ENCODE peak calls at places on chromosomes 2 and 18, in four cellular contexts. Y is GM12878, I is HepG2, V is H1. D is an unnamed sample.

GRCh38 chr2:168194784-168195522 is 52.4 kb downstream of the STK39 start:
- DNase-seq in Y (peak), I (no peak), V (no peak), D (no peak)

GRCh38 chr2:227880460-227880859 is 9.0 kb downstream of the DAW1 start:
- DNase-seq in Y (no peak), I (no peak), V (no peak), D (no peak)

GRCh38 chr2:224870341-224870740 is 154.2 kb upstream of the CCDC195 start:
- DNase-seq in Y (no peak), I (no peak), V (no peak), D (no peak)

GRCh38 chr2:11129598-11130449 is 25.4 kb upstream of the SLC66A3 start:
- DNase-seq in Y (no peak), I (peak), V (peak), D (peak)

GRCh38 chr2:72619622-72620021 is 206.2 kb downstream of the EXOC6B start:
- DNase-seq in Y (no peak), I (no peak), V (no peak), D (no peak)

GRCh38 chr2:124318913-124319312 is 293.8 kb downstream of the CNTNAP5 start:
- DNase-seq in Y (no peak), I (no peak), V (no peak), D (no peak)

GRCh38 chr18:77105021-77105420 is 27.6 kb downstream of the MBP start:
- DNase-seq in Y (no peak), I (no peak), V (no peak), D (no peak)

GRCh38 chr2:108988076-108988795 is 784 bp downstream of the EDAR start:
- DNase-seq in Y (no peak), I (no peak), V (no peak), D (no peak)

GRCh38 chr18:11976463-11976862 is 4.8 kb upstream of the IMPA2 start:
- DNase-seq in Y (no peak), I (no peak), V (no peak), D (no peak)

GRCh38 chr2:224008702-224009261 is 30.3 kb downstream of the SERPINE2 start:
- DNase-seq in Y (no peak), I (peak), V (no peak), D (no peak)

GRCh38 chr2:44949329-44950151 is 8.0 kb downstream of the SIX3 start:
- DNase-seq in Y (no peak), I (no peak), V (no peak), D (no peak)

GRCh38 chr2:165844216-165844615 is 50.2 kb upstream of the GALNT3 start:
- DNase-seq in Y (no peak), I (no peak), V (no peak), D (no peak)

GRCh38 chr18:35968278-35968880 is 4.1 kb upstream of the RMP24 start:
- DNase-seq in Y (no peak), I (no peak), V (no peak), D (no peak)

GRCh38 chr2:102478686-102479470 is 5.9 kb downstream of the SLC9A4 start:
- DNase-seq in Y (no peak), I (no peak), V (no peak), D (no peak)

GRCh38 chr2:14324308-14324707 is 308.2 kb upstream of the LRATD1 start:
- DNase-seq in Y (no peak), I (no peak), V (no peak), D (no peak)

GRCh38 chr2:71852141-71852711 is 295.4 kb downstream of the CYP26B1 start:
- DNase-seq in Y (no peak), I (no peak), V (no peak), D (no peak)

GRCh38 chr2:81304154-81304830 is 999.7 kb upstream of the LRRTM1 start:
- DNase-seq in Y (no peak), I (no peak), V (no peak), D (peak)

GRCh38 chr18:74204543-74205152 is 56.3 kb downstream of the TIMM21 start:
- DNase-seq in Y (no peak), I (no peak), V (no peak), D (no peak)

GRCh38 chr2:46825231-46825957 is 90.2 kb downstream of the MCFD2 start:
- DNase-seq in Y (no peak), I (no peak), V (no peak), D (no peak)

GRCh38 chr2:205965707-205966106 is 120.3 kb downstream of the INO80D start:
- DNase-seq in Y (no peak), I (no peak), V (no peak), D (no peak)

GRCh38 chr2:85839461-85839860 is 49.3 kb downstream of the ST3GAL5 start:
- DNase-seq in Y (no peak), I (no peak), V (no peak), D (no peak)

GRCh38 chr2:237039301-237039906 is 46.3 kb upstream of the COPS8 start:
- DNase-seq in Y (no peak), I (no peak), V (no peak), D (no peak)

GRCh38 chr2:118490323-118490722 is 357.1 kb downstream of the EN1 start:
- DNase-seq in Y (no peak), I (no peak), V (no peak), D (no peak)

GRCh38 chr2:118492335-118492734 is 355.1 kb downstream of the EN1 start:
- DNase-seq in Y (no peak), I (peak), V (no peak), D (no peak)

GRCh38 chr2:118495278-118495677 is 352.2 kb downstream of the EN1 start:
- DNase-seq in Y (no peak), I (no peak), V (no peak), D (no peak)

DNA sequence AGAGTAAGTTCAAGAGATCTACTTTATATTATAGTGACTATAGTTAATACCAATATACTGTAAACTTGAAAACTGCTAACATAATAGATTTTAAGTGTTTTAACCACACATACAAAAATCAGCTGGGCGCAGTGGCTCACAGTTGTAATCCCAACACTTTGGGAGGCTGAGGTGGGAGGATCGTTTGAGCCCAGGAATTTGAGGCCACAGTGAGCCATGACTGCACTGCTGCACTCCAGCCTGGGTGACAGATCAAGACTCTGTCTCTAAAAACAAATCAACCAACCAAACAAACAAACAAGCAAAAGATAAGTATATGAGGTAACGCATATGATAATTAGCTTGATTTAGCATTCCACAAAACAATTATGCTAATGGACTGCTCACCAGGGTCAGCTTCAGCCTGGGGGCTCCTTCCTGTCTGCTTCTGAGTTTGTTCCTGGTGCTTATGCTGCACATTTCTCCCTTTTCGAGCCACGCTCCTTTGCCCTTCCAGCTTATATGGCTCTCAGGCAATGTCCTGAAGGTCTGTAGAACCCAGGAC is 357.7 kb downstream of the EN1 start:
- DNase-seq in Y (no peak), I (no peak), V (no peak), D (no peak)
- TF ChIP-seq SUZ12 in Y (no peak), I (no peak), V (no peak), D (no peak)

GRCh38 chr2:232982926-232983668 is 30.0 kb downstream of the NGEF start:
- DNase-seq in Y (no peak), I (no peak), V (no peak), D (no peak)
- TF ChIP-seq YY1 in Y (no peak), I (no peak), V (no peak), D (no peak)

GRCh38 chr2:64105676-64106461 is 38.4 kb downstream of the PELI1 start:
- DNase-seq in Y (no peak), I (peak), V (no peak), D (no peak)

GRCh38 chr2:64104944-64105343 is 39.3 kb downstream of the PELI1 start:
- DNase-seq in Y (no peak), I (no peak), V (no peak), D (no peak)

GRCh38 chr2:64106481-64106880 is 37.7 kb downstream of the PELI1 start:
- DNase-seq in Y (no peak), I (no peak), V (no peak), D (no peak)

DNA sequence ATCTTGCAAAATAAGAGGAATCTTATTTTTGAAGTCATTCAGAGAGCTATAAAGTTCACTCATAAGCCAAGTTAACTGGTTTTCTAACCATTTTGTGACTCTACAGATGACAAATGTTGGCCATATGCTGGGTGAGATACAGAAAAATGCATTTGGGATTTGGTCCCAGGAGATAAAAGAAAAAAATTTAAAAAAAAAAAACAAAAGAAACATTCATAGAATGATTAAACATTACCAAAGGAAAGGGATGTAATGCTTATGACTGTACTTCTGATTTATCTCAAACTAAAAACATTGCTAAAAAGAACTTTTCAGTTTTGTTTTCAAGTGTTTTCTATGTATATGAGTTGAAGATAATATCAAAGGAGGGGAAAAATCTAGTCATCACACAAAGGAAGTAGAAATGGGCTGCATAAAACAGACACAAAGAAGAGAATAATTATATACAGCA is 43.1 kb downstream of the PELI1 start:
- DNase-seq in Y (no peak), I (no peak), V (no peak), D (no peak)
- TF ChIP-seq SUZ12 in Y (no peak), I (no peak), V (no peak), D (no peak)

GRCh38 chr2:189628817-189629552 is 32.3 kb upstream of the ASNSD1 start:
- DNase-seq in Y (no peak), I (peak), V (no peak), D (no peak)
- TF ChIP-seq YY1 in Y (no peak), I (no peak), V (no peak), D (no peak)

GRCh38 chr2:239312081-239312501 is 88.7 kb downstream of the HDAC4 start:
- DNase-seq in Y (no peak), I (no peak), V (no peak), D (no peak)

GRCh38 chr2:239313251-239313650 is 87.6 kb downstream of the HDAC4 start:
- DNase-seq in Y (no peak), I (no peak), V (no peak), D (no peak)

GRCh38 chr2:239311132-239312040 is 89.4 kb downstream of the HDAC4 start:
- DNase-seq in Y (no peak), I (no peak), V (no peak), D (no peak)

GRCh38 chr2:239313776-239314175 is 87.0 kb downstream of the HDAC4 start:
- DNase-seq in Y (no peak), I (no peak), V (no peak), D (no peak)

DNA sequence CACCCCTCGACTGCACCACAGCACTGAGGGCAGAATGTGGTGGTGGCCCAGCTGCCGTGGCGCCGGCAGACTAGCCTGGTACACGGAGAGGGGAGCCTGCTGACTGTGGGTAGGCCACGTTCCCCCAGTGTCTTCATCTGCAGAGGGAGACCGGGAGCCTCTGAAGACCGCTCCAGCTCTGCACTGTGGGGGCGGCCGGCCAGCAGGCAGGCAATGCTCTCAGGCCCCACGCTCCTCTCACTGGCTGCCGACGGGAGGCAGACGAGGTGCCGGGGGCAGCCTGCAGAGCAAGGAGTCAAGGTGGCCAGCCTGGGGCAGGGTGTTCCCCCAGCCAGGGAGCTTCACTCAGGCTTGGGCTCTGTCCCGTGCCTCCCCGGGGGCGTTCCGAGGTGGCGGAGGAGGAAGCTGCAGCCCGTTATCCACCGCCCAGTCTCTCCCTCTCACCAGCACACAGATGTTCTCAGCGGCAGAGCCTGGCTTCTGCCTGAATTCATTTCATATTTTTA is 88.0 kb downstream of the HDAC4 start:
- DNase-seq in Y (no peak), I (no peak), V (no peak), D (no peak)
- TF ChIP-seq SUZ12 in Y (no peak), I (no peak), V (no peak), D (no peak)

GRCh38 chr18:39421319-39421718 is 1855.7 kb upstream of the CELF4 start:
- DNase-seq in Y (no peak), I (no peak), V (no peak), D (no peak)
- TF ChIP-seq YY1 in Y (no peak), I (no peak), V (no peak), D (no peak)

GRCh38 chr2:23327897-23328296 is 57.1 kb upstream of the KLHL29 start:
- DNase-seq in Y (no peak), I (no peak), V (no peak), D (no peak)

GRCh38 chr2:23324281-23324680 is 60.7 kb upstream of the KLHL29 start:
- DNase-seq in Y (no peak), I (no peak), V (no peak), D (no peak)

GRCh38 chr2:23326322-23326721 is 58.7 kb upstream of the KLHL29 start:
- DNase-seq in Y (no peak), I (no peak), V (no peak), D (no peak)

GRCh38 chr2:23335550-23335949 is 49.4 kb upstream of the KLHL29 start:
- DNase-seq in Y (no peak), I (no peak), V (no peak), D (no peak)

DNA sequence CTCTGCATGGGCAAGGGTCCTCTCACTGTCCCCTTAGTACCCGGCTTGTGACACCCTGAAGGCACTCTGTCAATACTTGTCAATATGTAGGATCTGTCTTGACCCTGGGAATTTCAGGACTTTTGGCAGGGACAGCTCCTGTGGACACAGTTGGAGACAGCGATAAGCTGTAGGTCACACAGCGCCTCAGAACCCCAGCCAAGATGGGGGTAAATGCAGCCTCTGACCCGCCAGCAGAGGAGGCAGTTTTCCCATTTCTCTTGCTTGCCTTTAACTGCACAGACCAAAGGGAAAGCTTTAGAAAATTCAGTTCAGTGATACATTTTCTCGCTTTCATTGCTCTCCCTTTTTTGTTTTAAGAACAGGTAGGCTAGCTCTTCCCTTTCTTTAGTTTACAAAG is 54.8 kb upstream of the KLHL29 start:
- DNase-seq in Y (no peak), I (no peak), V (peak), D (peak)
- TF ChIP-seq SUZ12 in Y (no peak), I (no peak), V (no peak), D (no peak)

GRCh38 chr18:52992041-52992440 is 652.0 kb downstream of the DCC start:
- DNase-seq in Y (no peak), I (peak), V (no peak), D (peak)
- TF ChIP-seq YY1 in Y (no peak), I (no peak), V (no peak), D (no peak)

DNA sequence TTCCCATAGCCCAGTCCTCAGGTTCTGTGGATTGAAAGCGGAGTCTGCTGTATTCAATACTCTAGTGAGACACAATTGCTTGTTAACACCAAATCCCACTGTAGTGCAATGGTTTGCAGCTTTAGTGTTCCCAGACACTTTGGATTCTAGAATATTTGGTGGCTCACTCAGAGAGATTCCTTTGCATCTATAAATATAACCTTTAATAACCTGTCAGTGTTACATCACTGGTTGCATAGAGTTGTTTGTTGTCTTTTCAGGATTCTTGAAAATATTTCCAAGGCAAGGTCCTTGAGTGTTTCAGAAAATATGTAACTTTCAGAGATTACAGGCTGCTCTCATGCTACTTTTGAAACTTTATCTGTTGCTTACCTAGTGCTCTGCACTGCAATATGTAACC is 157.5 kb downstream of the ZEB2 start:
- DNase-seq in Y (no peak), I (no peak), V (no peak), D (no peak)
- TF ChIP-seq SUZ12 in Y (no peak), I (no peak), V (no peak), D (no peak)

D was measured in NT2/D1.